ENCODE peak calls at places on chromosomes 16 and 17, in seven cellular contexts. One of them, this sample, is unnamed.

GRCh38 chr17:40373324-40373723 is 8.8 kb upstream of the GJD3 start:
- DNase-seq in IMR-90: peak; percentile 83
- DNase-seq in sigmoid colon: no peak
- DNase-seq in esophagus squamous epithelium: no peak
- DNase-seq in adrenal gland: no peak
- DNase-seq in uterus: no peak
- DNase-seq in HCT116: no peak
- DNase-seq in this sample: no peak

GRCh38 chr16:63228259-63228658 is 1192.0 kb upstream of the CDH8 start:
- DNase-seq in esophagus squamous epithelium: no peak
- DNase-seq in sigmoid colon: no peak
- DNase-seq in IMR-90: no peak
- DNase-seq in HCT116: no peak
- DNase-seq in uterus: no peak
- DNase-seq in adrenal gland: no peak
- DNase-seq in this sample: no peak

GRCh38 chr17:1045456-1045855 is 48.5 kb downstream of the TIMM22 start:
- DNase-seq in esophagus squamous epithelium: no peak
- DNase-seq in IMR-90: no peak
- DNase-seq in sigmoid colon: peak; percentile 49
- DNase-seq in HCT116: no peak
- DNase-seq in uterus: no peak
- DNase-seq in adrenal gland: no peak
- DNase-seq in this sample: no peak

GRCh38 chr16:1744338-1744840 is 27.0 kb downstream of the NME3 start:
- DNase-seq in adrenal gland: no peak
- DNase-seq in esophagus squamous epithelium: no peak
- DNase-seq in IMR-90: no peak
- DNase-seq in HCT116: no peak
- DNase-seq in sigmoid colon: no peak
- DNase-seq in uterus: no peak
- DNase-seq in this sample: no peak

GRCh38 chr17:1447061-1447460 is 9.0 kb downstream of the CRK start:
- DNase-seq in IMR-90: no peak
- DNase-seq in esophagus squamous epithelium: no peak
- DNase-seq in HCT116: no peak
- DNase-seq in uterus: no peak
- DNase-seq in sigmoid colon: no peak
- DNase-seq in adrenal gland: no peak
- DNase-seq in this sample: no peak

GRCh38 chr17:32536736-32537646 is 50.2 kb downstream of the CDK5R1 start:
- DNase-seq in IMR-90: peak; percentile 44
- DNase-seq in sigmoid colon: no peak
- DNase-seq in esophagus squamous epithelium: no peak
- DNase-seq in uterus: no peak
- DNase-seq in adrenal gland: no peak
- DNase-seq in HCT116: no peak
- DNase-seq in this sample: no peak

GRCh38 chr16:51553314-51553713 is 402.2 kb upstream of the SALL1 start:
- DNase-seq in sigmoid colon: no peak
- DNase-seq in uterus: no peak
- DNase-seq in esophagus squamous epithelium: no peak
- DNase-seq in adrenal gland: no peak
- DNase-seq in HCT116: no peak
- DNase-seq in IMR-90: no peak
- DNase-seq in this sample: peak; percentile 72

GRCh38 chr16:54921229-54921824 is 9.3 kb upstream of the IRX5 start:
- DNase-seq in sigmoid colon: no peak
- DNase-seq in IMR-90: no peak
- DNase-seq in HCT116: no peak
- DNase-seq in esophagus squamous epithelium: no peak
- DNase-seq in uterus: no peak
- DNase-seq in adrenal gland: no peak
- DNase-seq in this sample: no peak

GRCh38 chr16:68166264-68166663 is 69.7 kb downstream of the ESRP2 start:
- DNase-seq in uterus: no peak
- DNase-seq in sigmoid colon: no peak
- DNase-seq in HCT116: no peak
- DNase-seq in IMR-90: no peak
- DNase-seq in esophagus squamous epithelium: no peak
- DNase-seq in adrenal gland: no peak
- DNase-seq in this sample: no peak

GRCh38 chr17:77444653-77445029 is 303.9 kb downstream of the SEC14L1 start:
- DNase-seq in uterus: peak; percentile 61
- DNase-seq in esophagus squamous epithelium: no peak
- DNase-seq in sigmoid colon: no peak
- DNase-seq in adrenal gland: no peak
- DNase-seq in IMR-90: peak; percentile 78
- DNase-seq in HCT116: no peak
- DNase-seq in this sample: no peak

DNA sequence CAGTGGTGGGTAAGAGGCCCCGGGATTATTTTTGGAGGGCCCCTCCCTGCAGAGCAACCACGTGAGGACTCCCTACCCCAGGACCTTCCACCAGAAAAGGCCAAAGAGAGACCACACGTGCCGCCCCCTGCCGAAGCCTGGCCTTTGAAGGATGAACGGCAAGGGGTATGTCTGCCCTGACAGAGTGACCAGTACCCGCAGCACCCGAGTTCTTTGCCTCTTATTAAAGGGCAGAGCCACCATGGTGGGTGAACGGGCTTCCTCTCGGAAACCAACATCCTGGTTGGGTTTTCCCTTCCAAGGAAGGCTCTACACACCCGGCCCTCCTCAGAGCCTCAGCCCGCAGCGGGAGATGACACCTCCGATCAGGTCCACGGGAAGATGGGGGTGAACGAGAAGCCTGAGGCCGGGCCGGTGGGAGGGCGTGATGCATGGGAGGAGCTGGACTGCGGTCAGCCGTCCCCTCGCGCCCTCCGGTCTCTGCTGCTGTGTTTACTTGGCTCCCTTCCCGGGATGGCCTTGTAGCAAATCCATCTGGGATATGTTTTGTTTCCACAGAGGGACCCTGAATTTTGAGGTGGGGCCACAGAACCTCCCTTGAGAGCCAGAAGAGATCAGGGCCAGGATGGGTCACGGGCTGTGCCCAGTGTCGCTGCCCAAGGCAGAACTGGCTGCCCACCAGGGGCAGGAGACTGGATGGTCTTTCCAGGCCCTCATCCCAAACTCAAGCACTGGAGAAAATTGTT is 49.1 kb downstream of the TBC1D16 start:
- DNase-seq in uterus: peak; percentile 39
- DNase-seq in IMR-90: peak; percentile 67
- DNase-seq in sigmoid colon: peak; percentile 71
- DNase-seq in HCT116: no peak
- DNase-seq in esophagus squamous epithelium: no peak
- DNase-seq in adrenal gland: peak; percentile 91
- DNase-seq in this sample: no peak
- H3K27ac ChIP-seq in uterus: no peak overlapping the region
- H3K27ac ChIP-seq in IMR-90: no peak overlapping the region
- H3K27ac ChIP-seq in sigmoid colon: no peak overlapping the region
- H3K27ac ChIP-seq in HCT116: peak overlapping the region; percentile 85
- H3K27ac ChIP-seq in esophagus squamous epithelium: no peak overlapping the region
- H3K27ac ChIP-seq in adrenal gland: peak overlapping the region; percentile 46
- H3K27ac ChIP-seq in this sample: no peak overlapping the region

DNA sequence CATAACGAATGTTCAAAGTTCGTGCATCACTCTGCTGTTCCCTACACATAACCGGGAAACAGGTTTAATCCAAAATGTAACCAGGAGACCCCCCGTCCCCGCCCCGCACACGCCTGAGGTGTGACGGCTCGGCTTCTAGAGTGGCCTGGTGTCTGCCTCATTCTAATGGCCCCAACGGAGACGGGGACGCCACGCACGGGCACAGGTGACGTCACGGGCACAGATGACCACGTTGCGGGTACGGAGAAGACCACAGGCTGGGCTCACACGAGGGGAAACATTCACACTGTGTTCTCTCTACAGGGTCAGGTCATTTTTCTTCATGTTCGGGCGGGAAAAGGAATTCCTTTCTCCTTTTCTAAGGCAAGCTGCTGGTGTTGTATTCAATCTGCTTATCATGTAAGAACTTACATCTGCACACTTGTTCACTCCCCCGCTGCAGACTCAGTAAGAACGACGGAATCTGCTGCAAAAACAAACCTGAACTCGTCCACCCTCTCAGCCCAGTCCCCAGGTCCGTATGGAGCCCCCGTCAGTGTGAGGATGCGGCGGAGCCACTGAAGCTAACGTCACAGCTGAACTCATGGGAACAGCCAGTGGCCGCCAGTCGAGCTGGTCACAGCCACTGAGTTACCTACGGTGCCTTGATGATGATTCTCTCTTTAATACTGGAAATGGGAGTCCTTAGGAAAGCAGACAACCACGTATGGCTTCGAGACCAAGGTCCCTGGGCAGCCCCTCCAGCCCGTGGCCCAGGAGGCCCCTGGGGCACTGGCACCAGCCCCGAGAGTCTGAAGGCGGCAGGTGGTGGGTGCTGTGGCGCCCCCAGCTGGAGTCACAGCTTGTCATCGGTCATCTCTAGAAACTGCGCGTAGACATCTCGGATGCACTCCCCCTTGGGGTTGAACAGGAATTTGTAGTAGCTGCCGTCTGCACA is 32.9 kb downstream of the WDR45B start:
- DNase-seq in adrenal gland: no peak
- DNase-seq in HCT116: no peak
- DNase-seq in sigmoid colon: no peak
- DNase-seq in esophagus squamous epithelium: no peak
- DNase-seq in uterus: no peak
- DNase-seq in IMR-90: no peak
- DNase-seq in this sample: no peak
- TF ChIP-seq POLR2A in adrenal gland: no peak
- TF ChIP-seq POLR2A in HCT116: no peak
- TF ChIP-seq POLR2A in sigmoid colon: no peak
- TF ChIP-seq POLR2A in esophagus squamous epithelium: no peak
- TF ChIP-seq POLR2A in uterus: no peak
- TF ChIP-seq POLR2A in IMR-90: no peak
- TF ChIP-seq POLR2A in this sample: no peak

DNA sequence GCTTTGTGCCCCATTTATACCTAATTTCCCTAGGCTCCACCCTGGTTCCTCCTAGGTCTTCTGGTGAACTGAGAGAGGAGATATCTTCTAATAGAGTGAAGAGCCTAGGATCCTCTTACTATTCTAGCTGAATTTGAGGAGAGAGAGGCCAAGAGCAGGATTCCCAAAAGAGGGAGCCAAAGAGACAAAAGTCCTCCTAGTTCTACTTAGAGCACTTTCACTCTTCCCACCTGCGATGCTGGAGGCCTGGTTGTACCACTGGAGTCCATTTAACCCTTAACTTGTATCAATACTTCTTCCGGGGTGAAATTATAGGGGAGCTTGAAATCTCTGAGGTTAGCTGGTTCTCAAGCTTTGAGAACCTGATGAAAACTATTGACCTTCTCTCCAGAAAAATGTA is 3.4 kb upstream of the SSH2 start:
- DNase-seq in adrenal gland: no peak
- DNase-seq in IMR-90: peak; percentile 43
- DNase-seq in HCT116: peak; percentile 28
- DNase-seq in uterus: no peak
- DNase-seq in esophagus squamous epithelium: no peak
- DNase-seq in sigmoid colon: no peak
- DNase-seq in this sample: no peak
- TF ChIP-seq CTCF in adrenal gland: peak; percentile 22
- TF ChIP-seq CTCF in IMR-90: peak; percentile 53
- TF ChIP-seq CTCF in HCT116: peak; percentile 45
- TF ChIP-seq CTCF in uterus: no peak
- TF ChIP-seq CTCF in esophagus squamous epithelium: no peak
- TF ChIP-seq CTCF in sigmoid colon: no peak
- TF ChIP-seq CTCF in this sample: no peak

DNA sequence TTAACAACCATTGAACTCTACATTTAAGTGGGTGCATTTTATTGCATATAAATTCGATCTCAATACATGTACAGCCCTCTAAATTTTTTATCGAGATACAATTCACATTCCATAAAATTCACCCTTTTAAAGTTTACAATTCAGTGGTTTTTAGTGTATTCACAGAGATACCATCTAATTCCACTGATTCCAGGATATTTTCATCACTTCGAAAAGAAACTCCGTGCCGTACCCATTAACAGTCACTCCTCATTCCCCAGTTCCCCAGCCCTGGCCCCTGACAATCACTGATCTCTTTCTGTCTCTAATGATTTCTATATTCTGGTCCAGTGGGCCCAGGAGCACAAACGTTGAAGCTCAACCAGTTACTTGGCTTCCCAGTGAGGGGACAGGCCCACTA is 61.4 kb downstream of the CYB5B start:
- DNase-seq in esophagus squamous epithelium: no peak
- DNase-seq in IMR-90: no peak
- DNase-seq in sigmoid colon: peak; percentile 28
- DNase-seq in adrenal gland: no peak
- DNase-seq in uterus: no peak
- DNase-seq in HCT116: no peak
- DNase-seq in this sample: no peak
- H3K27ac ChIP-seq in esophagus squamous epithelium: no peak overlapping the region
- H3K27ac ChIP-seq in IMR-90: no peak overlapping the region
- H3K27ac ChIP-seq in sigmoid colon: no peak overlapping the region
- H3K27ac ChIP-seq in adrenal gland: no peak overlapping the region
- H3K27ac ChIP-seq in uterus: no peak overlapping the region
- H3K27ac ChIP-seq in HCT116: no peak overlapping the region
- H3K27ac ChIP-seq in this sample: no peak overlapping the region

DNA sequence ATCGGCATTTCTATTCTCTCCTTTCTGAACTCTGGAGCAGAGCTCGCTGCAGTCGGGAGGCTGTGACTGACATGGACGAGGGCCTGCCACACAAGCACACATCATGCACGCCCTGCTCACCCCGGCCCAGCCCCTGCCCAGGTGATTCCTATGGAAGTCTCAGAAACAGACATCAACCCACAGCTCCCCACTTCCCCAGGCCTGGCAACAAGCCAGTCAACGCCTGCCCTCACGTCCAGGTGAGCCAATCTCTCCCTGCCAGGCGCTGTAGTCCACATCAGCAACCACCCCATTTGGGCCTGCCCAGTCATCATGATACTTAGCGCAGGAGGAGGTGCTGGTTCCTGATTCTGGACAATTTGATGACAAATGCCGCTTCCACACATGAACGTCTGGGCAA is 33.5 kb upstream of the GSG1L start:
- DNase-seq in uterus: no peak
- DNase-seq in HCT116: no peak
- DNase-seq in sigmoid colon: peak; percentile 60
- DNase-seq in IMR-90: no peak
- DNase-seq in esophagus squamous epithelium: no peak
- DNase-seq in adrenal gland: no peak
- DNase-seq in this sample: no peak
- TF ChIP-seq POLR2A in uterus: no peak
- TF ChIP-seq POLR2A in HCT116: no peak
- TF ChIP-seq POLR2A in sigmoid colon: no peak
- TF ChIP-seq POLR2A in IMR-90: no peak
- TF ChIP-seq POLR2A in esophagus squamous epithelium: no peak
- TF ChIP-seq POLR2A in adrenal gland: no peak
- TF ChIP-seq POLR2A in this sample: no peak

GRCh38 chr17:45022288-45022648 is 29.2 kb downstream of the DCAKD start:
- DNase-seq in HCT116: no peak
- DNase-seq in adrenal gland: no peak
- DNase-seq in sigmoid colon: no peak
- DNase-seq in IMR-90: no peak
- DNase-seq in esophagus squamous epithelium: no peak
- DNase-seq in uterus: no peak
- DNase-seq in this sample: no peak
- TF ChIP-seq CTCF in HCT116: no peak
- TF ChIP-seq CTCF in adrenal gland: peak; percentile 37
- TF ChIP-seq CTCF in sigmoid colon: no peak
- TF ChIP-seq CTCF in IMR-90: no peak
- TF ChIP-seq CTCF in esophagus squamous epithelium: no peak
- TF ChIP-seq CTCF in uterus: no peak
- TF ChIP-seq CTCF in this sample: no peak

This sample was measured in esophagus muscularis mucosa.